ENCODE peak calls at places on chromosome 6, in nine cellular contexts. One of them, this sample, is unnamed.

GRCh38 chr6:129621252-129621651 is 88.7 kb downstream of the ARHGAP18 start:
- DNase-seq in HFF-Myc: no peak
- DNase-seq in stomach: peak; percentile 34
- DNase-seq in fibroblast of mammary gland: peak; percentile 41
- DNase-seq in GM10248: no peak
- DNase-seq in WTC11: peak; percentile 36
- DNase-seq in BE2C: peak; percentile 24
- DNase-seq in OCI-LY7: peak; percentile 16
- DNase-seq in A549: no peak
- DNase-seq in this sample: no peak

GRCh38 chr6:46637145-46637544 is 15.5 kb downstream of the CYP39A1 start:
- DNase-seq in HFF-Myc: no peak
- DNase-seq in stomach: no peak
- DNase-seq in fibroblast of mammary gland: peak; percentile 89
- DNase-seq in GM10248: no peak
- DNase-seq in WTC11: no peak
- DNase-seq in BE2C: no peak
- DNase-seq in OCI-LY7: peak; percentile 78
- DNase-seq in A549: no peak
- DNase-seq in this sample: no peak

GRCh38 chr6:63268574-63268973 is 51.2 kb downstream of the LGSN start:
- DNase-seq in HFF-Myc: no peak
- DNase-seq in stomach: no peak
- DNase-seq in fibroblast of mammary gland: no peak
- DNase-seq in GM10248: no peak
- DNase-seq in WTC11: no peak
- DNase-seq in BE2C: no peak
- DNase-seq in OCI-LY7: no peak
- DNase-seq in A549: no peak
- DNase-seq in this sample: no peak

GRCh38 chr6:33958208-33958862 is 154.5 kb upstream of the MLN start:
- DNase-seq in HFF-Myc: no peak
- DNase-seq in stomach: no peak
- DNase-seq in fibroblast of mammary gland: peak; percentile 4
- DNase-seq in GM10248: no peak
- DNase-seq in WTC11: peak; percentile 75
- DNase-seq in BE2C: peak; percentile 58
- DNase-seq in OCI-LY7: peak; percentile 45
- DNase-seq in A549: no peak
- DNase-seq in this sample: peak; percentile 66

GRCh38 chr6:148524976-148525375 is 182.3 kb downstream of the SASH1 start:
- DNase-seq in HFF-Myc: no peak
- DNase-seq in stomach: no peak
- DNase-seq in fibroblast of mammary gland: peak; percentile 96
- DNase-seq in GM10248: no peak
- DNase-seq in WTC11: no peak
- DNase-seq in BE2C: no peak
- DNase-seq in OCI-LY7: no peak
- DNase-seq in A549: no peak
- DNase-seq in this sample: no peak

GRCh38 chr6:30485236-30485635 is 4.1 kb upstream of the HLA-E start:
- DNase-seq in HFF-Myc: no peak
- DNase-seq in stomach: no peak
- DNase-seq in fibroblast of mammary gland: no peak
- DNase-seq in GM10248: no peak
- DNase-seq in WTC11: no peak
- DNase-seq in BE2C: no peak
- DNase-seq in OCI-LY7: no peak
- DNase-seq in A549: no peak
- DNase-seq in this sample: no peak

GRCh38 chr6:11675610-11676009 is 103.0 kb downstream of the ADTRP start:
- DNase-seq in HFF-Myc: no peak
- DNase-seq in stomach: no peak
- DNase-seq in fibroblast of mammary gland: no peak
- DNase-seq in GM10248: no peak
- DNase-seq in WTC11: no peak
- DNase-seq in BE2C: no peak
- DNase-seq in OCI-LY7: no peak
- DNase-seq in A549: no peak
- DNase-seq in this sample: no peak

GRCh38 chr6:35635601-35636597 is 52.8 kb downstream of the FKBP5 start:
- DNase-seq in HFF-Myc: no peak
- DNase-seq in stomach: no peak
- DNase-seq in fibroblast of mammary gland: no peak
- DNase-seq in GM10248: no peak
- DNase-seq in WTC11: no peak
- DNase-seq in BE2C: no peak
- DNase-seq in OCI-LY7: no peak
- DNase-seq in A549: no peak
- DNase-seq in this sample: no peak

GRCh38 chr6:26249959-26250805 is 114.8 kb upstream of the BTN3A2 start:
- DNase-seq in HFF-Myc: no peak
- DNase-seq in stomach: peak; percentile 59
- DNase-seq in fibroblast of mammary gland: no peak
- DNase-seq in GM10248: no peak
- DNase-seq in WTC11: peak; percentile 74
- DNase-seq in BE2C: peak; percentile 72
- DNase-seq in OCI-LY7: no peak
- DNase-seq in A549: no peak
- DNase-seq in this sample: peak; percentile 63

GRCh38 chr6:136090929-136091328 is 159.2 kb downstream of the MTFR2 start:
- DNase-seq in HFF-Myc: no peak
- DNase-seq in stomach: no peak
- DNase-seq in fibroblast of mammary gland: no peak
- DNase-seq in GM10248: no peak
- DNase-seq in WTC11: no peak
- DNase-seq in BE2C: no peak
- DNase-seq in OCI-LY7: no peak
- DNase-seq in A549: no peak
- DNase-seq in this sample: no peak

GRCh38 chr6:127784468-127784867 is 116.4 kb downstream of the THEMIS start:
- DNase-seq in HFF-Myc: no peak
- DNase-seq in stomach: no peak
- DNase-seq in fibroblast of mammary gland: no peak
- DNase-seq in GM10248: no peak
- DNase-seq in WTC11: no peak
- DNase-seq in BE2C: no peak
- DNase-seq in OCI-LY7: no peak
- DNase-seq in A549: no peak
- DNase-seq in this sample: no peak

GRCh38 chr6:105178636-105179035 is 1.2 kb downstream of the POPDC3 start:
- DNase-seq in HFF-Myc: no peak
- DNase-seq in stomach: no peak
- DNase-seq in fibroblast of mammary gland: no peak
- DNase-seq in GM10248: no peak
- DNase-seq in WTC11: no peak
- DNase-seq in BE2C: no peak
- DNase-seq in OCI-LY7: no peak
- DNase-seq in A549: no peak
- DNase-seq in this sample: no peak

GRCh38 chr6:24761193-24761835 is 13.4 kb upstream of the GMNN start:
- DNase-seq in HFF-Myc: no peak
- DNase-seq in stomach: no peak
- DNase-seq in fibroblast of mammary gland: no peak
- DNase-seq in GM10248: no peak
- DNase-seq in WTC11: peak; percentile 52
- DNase-seq in BE2C: peak; percentile 46
- DNase-seq in OCI-LY7: no peak
- DNase-seq in A549: no peak
- DNase-seq in this sample: no peak

GRCh38 chr6:130524552-130524951 is 158.7 kb downstream of the TMEM200A start:
- DNase-seq in HFF-Myc: no peak
- DNase-seq in stomach: no peak
- DNase-seq in fibroblast of mammary gland: no peak
- DNase-seq in GM10248: no peak
- DNase-seq in WTC11: no peak
- DNase-seq in BE2C: no peak
- DNase-seq in OCI-LY7: peak; percentile 35
- DNase-seq in A549: no peak
- DNase-seq in this sample: no peak

GRCh38 chr6:144909753-144910280 is 624.7 kb downstream of the UTRN start:
- DNase-seq in HFF-Myc: no peak
- DNase-seq in stomach: no peak
- DNase-seq in fibroblast of mammary gland: no peak
- DNase-seq in GM10248: no peak
- DNase-seq in WTC11: no peak
- DNase-seq in BE2C: no peak
- DNase-seq in OCI-LY7: no peak
- DNase-seq in A549: no peak
- DNase-seq in this sample: no peak

DNA sequence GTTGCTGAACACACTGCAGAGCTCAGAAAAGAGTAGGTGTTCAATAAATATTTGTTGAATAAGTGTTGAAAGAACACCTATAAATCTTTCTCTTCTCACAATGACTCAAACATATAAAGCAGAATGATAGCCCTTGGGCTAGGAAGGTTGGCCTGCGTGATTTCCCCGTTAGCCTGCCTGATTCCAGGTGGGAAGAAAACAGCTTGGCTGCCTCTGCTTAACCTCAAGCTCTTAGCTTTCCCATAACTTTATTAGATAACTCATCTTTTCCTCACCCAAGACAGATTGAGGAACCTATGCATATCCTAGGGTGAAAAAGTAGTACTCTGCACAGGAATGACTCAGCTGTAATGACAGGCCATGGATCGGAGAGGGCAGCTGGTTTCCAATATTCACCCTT is 300.3 kb upstream of the ID4 start:
- DNase-seq in HFF-Myc: no peak
- DNase-seq in stomach: no peak
- DNase-seq in fibroblast of mammary gland: no peak
- DNase-seq in GM10248: no peak
- DNase-seq in WTC11: no peak
- DNase-seq in BE2C: no peak
- DNase-seq in OCI-LY7: no peak
- DNase-seq in A549: no peak
- DNase-seq in this sample: no peak
- TF ChIP-seq CTCF in HFF-Myc: no peak
- TF ChIP-seq CTCF in stomach: no peak
- TF ChIP-seq CTCF in fibroblast of mammary gland: no peak
- TF ChIP-seq CTCF in GM10248: no peak
- TF ChIP-seq CTCF in WTC11: no peak
- TF ChIP-seq CTCF in BE2C: no peak
- TF ChIP-seq CTCF in OCI-LY7: no peak
- TF ChIP-seq CTCF in A549: no peak
- TF ChIP-seq CTCF in this sample: no peak

DNA sequence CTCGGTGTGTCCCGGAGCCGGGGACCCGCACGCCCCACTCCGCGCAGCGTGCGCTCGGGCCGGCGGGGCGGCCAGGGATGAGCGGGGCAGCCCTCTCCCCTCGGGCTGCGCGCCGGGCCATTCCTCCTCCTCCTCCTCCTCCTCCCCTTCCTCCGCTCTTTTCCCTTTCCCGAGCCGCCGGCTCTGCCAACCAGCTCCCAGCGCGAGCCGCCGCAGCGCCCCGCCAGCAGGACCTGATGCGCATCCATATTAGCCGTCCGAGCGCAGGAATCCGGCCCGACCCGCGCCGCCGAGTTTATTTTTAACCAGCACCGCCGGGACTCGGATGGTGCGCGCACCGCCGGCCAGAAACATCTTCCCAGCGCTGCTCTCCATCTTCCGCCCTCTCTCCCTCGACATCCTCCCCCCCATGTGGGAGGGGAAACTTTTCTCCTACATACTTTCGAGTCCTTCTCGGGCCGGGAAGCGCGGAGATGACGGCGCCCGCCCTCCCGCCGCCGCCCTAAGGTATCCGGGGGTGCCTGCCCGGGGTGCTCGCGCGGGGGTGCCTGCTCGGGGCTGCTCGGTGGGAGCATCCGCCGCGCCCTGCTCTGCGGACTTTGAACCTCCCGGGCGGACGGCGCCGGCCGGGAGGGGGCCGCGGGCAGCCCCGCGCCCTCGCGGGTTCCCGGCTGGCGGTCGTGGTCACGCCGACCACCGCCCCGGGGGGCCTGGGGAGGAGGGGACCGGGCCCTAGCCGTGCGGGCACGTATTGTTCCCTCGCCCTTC is 619 bp downstream of the RREB1 start:
- DNase-seq in HFF-Myc: no peak
- DNase-seq in stomach: peak; percentile 61
- DNase-seq in fibroblast of mammary gland: peak; percentile 47
- DNase-seq in GM10248: no peak
- DNase-seq in WTC11: peak; percentile 60
- DNase-seq in BE2C: peak; percentile 47
- DNase-seq in OCI-LY7: peak; percentile 31
- DNase-seq in A549: peak; percentile 25
- DNase-seq in this sample: peak; percentile 57
- TF ChIP-seq CTCF in HFF-Myc: no peak
- TF ChIP-seq CTCF in stomach: no peak
- TF ChIP-seq CTCF in fibroblast of mammary gland: no peak
- TF ChIP-seq CTCF in GM10248: no peak
- TF ChIP-seq CTCF in WTC11: no peak
- TF ChIP-seq CTCF in BE2C: no peak
- TF ChIP-seq CTCF in OCI-LY7: no peak
- TF ChIP-seq CTCF in A549: no peak
- TF ChIP-seq CTCF in this sample: no peak

GRCh38 chr6:125099211-125100017 is 54.2 kb upstream of the TPD52L1 start:
- DNase-seq in HFF-Myc: peak; percentile 20
- DNase-seq in stomach: peak; percentile 40
- DNase-seq in fibroblast of mammary gland: peak; percentile 41
- DNase-seq in GM10248: peak; percentile 19
- DNase-seq in WTC11: peak; percentile 66
- DNase-seq in BE2C: peak; percentile 78
- DNase-seq in OCI-LY7: no peak
- DNase-seq in A549: peak; percentile 71
- DNase-seq in this sample: peak; percentile 77
- TF ChIP-seq CTCF in HFF-Myc: no peak
- TF ChIP-seq CTCF in stomach: no peak
- TF ChIP-seq CTCF in fibroblast of mammary gland: no peak
- TF ChIP-seq CTCF in GM10248: no peak
- TF ChIP-seq CTCF in WTC11: no peak
- TF ChIP-seq CTCF in BE2C: peak; percentile 4
- TF ChIP-seq CTCF in OCI-LY7: no peak
- TF ChIP-seq CTCF in A549: peak; percentile 8
- TF ChIP-seq CTCF in this sample: no peak

DNA sequence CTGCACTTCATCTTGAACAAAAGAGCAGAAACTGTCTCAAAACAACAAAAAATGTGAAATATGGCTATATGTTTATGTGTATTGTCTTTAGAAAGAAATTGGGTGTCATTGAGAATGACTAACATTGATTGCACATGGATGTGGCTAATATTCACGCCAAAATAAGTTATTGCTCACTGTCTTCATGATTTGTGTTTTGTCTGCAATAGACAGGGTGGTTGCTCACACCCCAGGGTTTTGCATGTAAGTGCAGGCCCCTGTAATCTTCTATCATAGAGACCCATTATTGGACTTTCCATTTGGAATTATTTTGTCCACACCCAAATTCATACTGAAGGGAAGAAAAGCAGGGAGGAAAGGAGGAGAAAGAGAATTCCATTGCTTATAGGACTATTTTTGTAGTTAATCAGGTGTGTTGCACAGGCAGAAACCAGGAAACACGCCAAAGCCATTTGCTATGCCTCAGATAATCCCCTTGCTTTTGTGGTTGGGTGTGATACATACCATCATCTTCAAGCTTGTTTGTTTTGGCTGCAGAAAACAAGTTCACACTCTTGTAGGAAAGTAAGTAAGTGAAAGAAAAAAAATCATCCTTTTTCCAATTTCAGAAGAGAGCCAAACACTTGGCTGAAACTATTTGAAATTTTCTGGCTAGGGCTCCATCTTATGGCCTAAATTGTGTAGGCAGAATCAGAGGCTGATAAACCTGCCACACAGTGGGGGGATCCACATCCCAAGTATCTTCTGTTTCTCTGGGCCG is 214.1 kb downstream of the COL12A1 start:
- DNase-seq in HFF-Myc: peak; percentile 38
- DNase-seq in stomach: no peak
- DNase-seq in fibroblast of mammary gland: peak; percentile 35
- DNase-seq in GM10248: no peak
- DNase-seq in WTC11: no peak
- DNase-seq in BE2C: no peak
- DNase-seq in OCI-LY7: no peak
- DNase-seq in A549: no peak
- DNase-seq in this sample: no peak
- TF ChIP-seq CTCF in HFF-Myc: peak; percentile 41
- TF ChIP-seq CTCF in stomach: no peak
- TF ChIP-seq CTCF in fibroblast of mammary gland: peak; percentile 40
- TF ChIP-seq CTCF in GM10248: no peak
- TF ChIP-seq CTCF in WTC11: no peak
- TF ChIP-seq CTCF in BE2C: no peak
- TF ChIP-seq CTCF in OCI-LY7: no peak
- TF ChIP-seq CTCF in A549: no peak
- TF ChIP-seq CTCF in this sample: no peak

This sample was measured in glutamatergic neuron.